ENCODE peak calls at places on chromosomes 5 and 9, in five cellular contexts. V, I, H, E and M are unnamed samples.

GRCh38 chr9:115969096-115969495 is 184.5 kb upstream of the PAPPA start:
- DNase-seq in H (no peak), V (no peak), E (no peak), I (no peak), M (no peak)

GRCh38 chr5:37786855-37787254 is 53.0 kb downstream of the GDNF start:
- DNase-seq in E (no peak), H (no peak), I (peak; percentile 62), V (no peak), M (no peak)

GRCh38 chr9:133582501-133583045 is 26.6 kb downstream of the FAM163B start:
- DNase-seq in E (no peak), V (no peak), H (no peak), I (no peak), M (no peak)

GRCh38 chr5:84202136-84202535 is 182.5 kb downstream of the EDIL3 start:
- DNase-seq in V (no peak), I (no peak), E (no peak), H (no peak), M (no peak)

GRCh38 chr5:62167651-62168050 is 138.4 kb upstream of the KIF2A start:
- DNase-seq in I (no peak), E (no peak), H (no peak), V (no peak), M (no peak)

GRCh38 chr9:94086468-94086867 is 2.2 kb downstream of the PTPDC1 start:
- DNase-seq in I (peak; percentile 65), V (no peak), E (no peak), H (no peak), M (no peak)

GRCh38 chr5:125856949-125857348 is 566.3 kb upstream of the GRAMD2B start:
- DNase-seq in I (no peak), H (no peak), E (no peak), V (no peak), M (no peak)

GRCh38 chr9:111572945-111573604 is 26.4 kb downstream of the PTGR1 start:
- DNase-seq in I (peak; percentile 96), E (no peak), V (peak; percentile 32), H (no peak), M (peak; percentile 26)

GRCh38 chr9:138063785-138064184 is 186.2 kb downstream of the CACNA1B start:
- DNase-seq in H (no peak), I (no peak), E (no peak), V (no peak), M (no peak)

GRCh38 chr5:126369995-126370731 is 53.0 kb upstream of the GRAMD2B start:
- DNase-seq in V (no peak), E (no peak), H (no peak), I (no peak), M (no peak)

GRCh38 chr9:33346564-33346963 is 55.8 kb downstream of the AQP7 start:
- DNase-seq in E (no peak), I (no peak), V (no peak), H (no peak), M (no peak)

GRCh38 chr9:2674141-2674824 is 43.0 kb upstream of the KCNV2 start:
- DNase-seq in V (no peak), E (no peak), I (no peak), H (no peak), M (no peak)

GRCh38 chr9:123416171-123416570 is 60.2 kb downstream of the CRB2 start:
- DNase-seq in H (no peak), I (no peak), E (no peak), V (no peak), M (no peak)

GRCh38 chr9:123652416-123652815 is 277.5 kb downstream of the DENND1A start:
- DNase-seq in H (no peak), V (no peak), I (no peak), E (no peak), M (no peak)

GRCh38 chr5:176473335-176474006 is 25.3 kb downstream of the FAF2 start:
- DNase-seq in H (no peak), E (no peak), V (no peak), I (no peak), M (no peak)
- H3K27ac ChIP-seq in H (no peak overlapping the region), E (no peak overlapping the region), V (no peak overlapping the region), I (no peak overlapping the region), M (no peak overlapping the region)

GRCh38 chr5:178895615-178896571 is at the start of gene ZFP2:
- DNase-seq in H (peak; percentile 20), I (peak; percentile 57), V (peak; percentile 57), E (peak; percentile 64), M (peak; percentile 40)

GRCh38 chr5:178902849-178903248 is 7.1 kb downstream of the ZFP2 start:
- DNase-seq in E (no peak), I (no peak), V (no peak), H (no peak), M (no peak)

DNA sequence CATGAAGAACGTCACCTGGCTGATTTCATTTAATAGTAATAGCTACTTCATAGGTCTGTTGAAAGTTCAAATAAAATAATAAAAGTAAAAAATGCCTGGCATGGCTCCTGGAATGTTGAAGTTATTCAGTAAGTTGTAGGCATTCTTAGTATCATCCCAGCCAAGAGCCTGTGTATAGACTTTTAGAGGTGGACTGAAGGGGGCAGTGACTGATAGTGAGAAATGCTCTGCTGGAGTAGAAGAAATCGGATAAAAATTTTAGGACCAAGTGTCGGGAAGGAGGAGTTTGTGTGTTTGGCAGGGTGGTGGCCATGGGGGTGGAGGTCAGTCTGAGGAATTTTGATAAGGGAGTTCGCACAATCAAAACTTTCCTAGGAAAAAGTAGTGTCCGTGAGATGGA is 3.6 kb downstream of the ZFP2 start:
- DNase-seq in E (no peak), V (no peak), I (no peak), H (no peak), M (no peak)
- H3K9me3 ChIP-seq in E (peaks cover 29% of the 10 kb centered on the region), V (peaks cover 5% of the 10 kb centered on the region), I (no peaks in the 10 kb centered on the region), H (no peaks in the 10 kb centered on the region), M (no peaks in the 10 kb centered on the region)

GRCh38 chr5:176619569-176620332 is 9.8 kb upstream of the GPRIN1 start:
- DNase-seq in V (no peak), I (no peak), E (no peak), H (no peak), M (no peak)
- H3K27ac ChIP-seq in V (no peak overlapping the region), I (no peak overlapping the region), E (no peak overlapping the region), H (no peak overlapping the region), M (no peak overlapping the region)

DNA sequence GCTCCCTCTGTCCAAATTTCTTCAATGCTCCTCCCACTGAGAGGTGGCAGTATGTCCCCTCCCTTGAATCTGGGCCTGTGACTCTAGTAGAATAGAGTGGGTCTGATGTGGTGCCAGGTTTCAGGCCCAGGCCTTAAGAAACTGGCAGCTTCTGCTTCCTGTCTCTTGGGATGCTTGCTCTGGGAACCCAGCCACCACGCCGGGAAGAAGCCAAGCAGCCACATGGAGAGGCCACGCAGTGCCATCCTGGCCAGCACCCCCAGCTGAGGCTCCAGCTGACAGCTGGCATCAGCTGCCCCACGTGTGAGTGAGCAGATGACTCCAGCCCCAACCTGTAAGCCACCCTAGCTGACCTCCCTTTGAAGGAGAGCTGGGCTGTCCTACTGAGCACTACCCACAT is 7.3 kb upstream of the TSPAN17 start:
- DNase-seq in H (no peak), V (peak; percentile 68), E (peak; percentile 79), I (peak; percentile 34), M (no peak)
- H3K9me3 ChIP-seq in H (no peaks in the 10 kb centered on the region), V (no peaks in the 10 kb centered on the region), E (no peaks in the 10 kb centered on the region), I (no peaks in the 10 kb centered on the region), M (no peaks in the 10 kb centered on the region)

GRCh38 chr9:99113418-99114048 is 8.6 kb downstream of the TGFBR1 start:
- DNase-seq in H (no peak), I (no peak), E (no peak), V (no peak), M (no peak)

GRCh38 chr9:99114049-99114440 is 9.1 kb downstream of the TGFBR1 start:
- DNase-seq in V (no peak), I (no peak), E (no peak), H (no peak), M (no peak)

GRCh38 chr9:99112750-99113417 is 8.0 kb downstream of the TGFBR1 start:
- DNase-seq in E (no peak), V (no peak), H (peak; percentile 84), I (no peak), M (no peak)

GRCh38 chr9:99115947-99116543 is 11.1 kb downstream of the TGFBR1 start:
- DNase-seq in E (no peak), V (no peak), I (no peak), H (no peak), M (no peak)

DNA sequence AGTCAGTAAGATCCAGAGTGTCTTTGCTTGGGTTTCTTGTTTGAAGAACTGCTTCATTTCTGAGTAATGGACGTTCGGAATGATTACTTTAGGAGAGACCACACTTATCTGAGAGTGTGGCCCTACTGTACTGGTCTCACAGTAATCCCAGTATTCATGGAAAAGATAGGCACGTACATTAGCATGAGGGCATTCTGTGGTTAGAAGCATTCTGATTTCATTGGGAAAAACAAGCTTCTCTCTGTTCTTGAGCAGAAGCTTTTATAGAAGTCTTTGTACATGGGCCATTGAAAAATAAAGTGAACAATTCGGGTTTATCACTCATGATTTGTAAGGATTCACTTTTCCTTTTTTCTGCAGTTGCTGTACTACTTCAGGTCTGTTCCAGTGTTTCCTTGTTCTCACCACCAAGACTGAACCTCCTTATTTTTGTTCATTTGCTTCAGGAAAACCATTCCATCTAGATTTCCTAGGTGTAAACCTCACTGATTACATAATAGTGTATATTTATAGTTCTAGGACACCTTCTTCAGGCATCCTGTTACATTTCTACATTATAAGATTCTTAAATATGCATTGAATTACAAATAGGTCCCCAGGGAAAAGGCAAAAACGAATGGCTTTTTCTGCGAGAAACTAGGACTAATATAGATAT is 10.1 kb downstream of the TGFBR1 start:
- DNase-seq in I (no peak), V (no peak), H (no peak), E (no peak), M (no peak)
- H3K27ac ChIP-seq in I (no peak overlapping the region), V (no peak overlapping the region), H (no peak overlapping the region), E (peak overlapping the region; percentile 20), M (peak overlapping the region; percentile 24)

DNA sequence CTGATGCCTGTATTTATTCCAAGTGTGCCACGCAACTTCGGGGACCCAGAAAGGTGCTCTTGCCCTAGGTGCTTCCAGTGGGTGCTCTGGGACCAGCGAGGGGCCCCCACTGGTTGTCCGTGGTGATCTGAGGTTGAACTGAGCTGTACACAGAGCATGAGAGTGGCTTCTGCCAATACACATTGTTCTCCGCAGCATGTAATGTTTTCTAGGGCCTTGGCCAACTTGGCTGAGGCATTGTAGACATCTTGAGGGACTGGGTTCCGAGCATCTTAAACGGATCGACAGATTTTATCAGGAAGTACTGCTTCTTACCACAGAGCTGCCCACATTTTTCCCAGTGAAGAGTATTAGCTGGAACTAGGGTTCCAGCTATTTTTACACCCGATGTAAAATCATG is 117.8 kb downstream of the MTX3 start:
- DNase-seq in I (no peak), V (no peak), E (no peak), H (no peak), M (no peak)
- H3K9me3 ChIP-seq in I (no peaks in the 10 kb centered on the region), V (no peaks in the 10 kb centered on the region), E (no peaks in the 10 kb centered on the region), H (no peaks in the 10 kb centered on the region), M (no peaks in the 10 kb centered on the region)